ENCODE peak calls at places on chromosome 3, in nine cellular contexts. M is lung, S is GM12891, P is astrocyte of the spinal cord, X is astrocyte of the hippocampus, C is T-helper 2 cell, H is left ventricle myocardium inferior, K is cardiac septum, R is ovary. W is an unnamed sample.
A peak's percentile ranks its signal among the peaks of the same experiment; 100 is the strongest.

GRCh38 chr3:28286595-28286994 is 45.2 kb downstream of the CMC1 start:
- DNase-seq in P (peak; percentile 50), H (no peak), M (no peak), X (peak; percentile 49), R (no peak), K (no peak), C (peak; percentile 63), S (no peak), W (no peak)

GRCh38 chr3:17846466-17846865 is 104.0 kb upstream of the TBC1D5 start:
- DNase-seq in M (no peak), S (no peak), K (no peak), P (peak; percentile 8), X (peak; percentile 78), R (no peak), C (no peak), H (no peak), W (no peak)

GRCh38 chr3:184275961-184276910 is at the start of gene ECE2:
- DNase-seq in K (no peak), C (no peak), S (no peak), M (no peak), X (peak; percentile 64), R (no peak), P (no peak), H (no peak), W (no peak)

GRCh38 chr3:171458857-171459129 is 1.4 kb downstream of the TNIK start:
- DNase-seq in H (no peak), S (no peak), P (no peak), R (no peak), C (no peak), X (no peak), K (no peak), M (no peak), W (peak; percentile 6)

GRCh38 chr3:6655275-6655674 is 205.6 kb upstream of the GRM7 start:
- DNase-seq in K (no peak), P (no peak), M (no peak), X (no peak), C (no peak), R (no peak), H (no peak), S (no peak), W (no peak)

GRCh38 chr3:86239956-86240355 is 751.0 kb downstream of the VGLL3 start:
- DNase-seq in H (no peak), S (no peak), P (no peak), C (no peak), X (peak; percentile 12), R (no peak), M (no peak), K (no peak), W (no peak)

GRCh38 chr3:171168086-171168485 is 141.6 kb upstream of the SLC2A2 start:
- DNase-seq in R (no peak), K (no peak), S (no peak), C (no peak), M (no peak), X (peak; percentile 44), H (no peak), P (peak; percentile 50), W (no peak)

GRCh38 chr3:11600501-11601282 is 43.0 kb downstream of the VGLL4 start:
- DNase-seq in X (peak; percentile 99), S (no peak), P (peak; percentile 99), C (no peak), H (peak; percentile 64), K (peak; percentile 89), R (peak; percentile 78), M (peak; percentile 47), W (peak; percentile 81)

GRCh38 chr3:143363276-143363675 is 243.7 kb downstream of the CHST2 start:
- DNase-seq in M (no peak), X (peak; percentile 73), R (no peak), H (no peak), P (peak; percentile 73), S (no peak), K (no peak), C (peak; percentile 54), W (no peak)

GRCh38 chr3:107633327-107634141 is 110.8 kb downstream of the BBX start:
- DNase-seq in K (no peak), H (no peak), R (no peak), X (no peak), S (peak; percentile 8), C (peak; percentile 48), M (no peak), P (no peak), W (no peak)

GRCh38 chr3:11380314-11380713 is 108.1 kb downstream of the ATG7 start:
- DNase-seq in K (no peak), P (peak; percentile 39), R (no peak), M (no peak), H (no peak), S (no peak), X (peak; percentile 18), C (no peak), W (no peak)

GRCh38 chr3:127083778-127084355 is 101.0 kb downstream of the PLXNA1 start:
- DNase-seq in C (no peak), K (no peak), R (no peak), M (no peak), P (no peak), S (no peak), X (no peak), H (no peak), W (no peak)

GRCh38 chr3:113557374-113557773 is 25.0 kb downstream of the SIDT1 start:
- DNase-seq in P (peak; percentile 23), K (no peak), R (no peak), S (no peak), M (no peak), X (peak; percentile 29), H (no peak), C (no peak), W (no peak)

GRCh38 chr3:129481783-129482332 is 41.8 kb downstream of the IFT122 start:
- DNase-seq in C (peak; percentile 65), X (peak; percentile 70), H (peak; percentile 50), K (no peak), S (no peak), R (peak; percentile 50), P (peak; percentile 23), M (peak; percentile 55), W (no peak)

GRCh38 chr3:47542614-47543173 is 29.2 kb upstream of the ELP6 start:
- DNase-seq in K (no peak), R (peak; percentile 23), M (no peak), P (peak; percentile 44), X (peak; percentile 54), S (no peak), C (no peak), H (no peak), W (peak; percentile 13)